ENCODE peak calls at places on chromosomes 16 and 17, in ten cellular contexts. J, K, F, O, S, I, D, X, P and M are unnamed samples.

GRCh38 chr16:56912746-56913703 is 18.9 kb upstream of the HERPUD1 start:
- DNase-seq in J (no peak), K (no peak), F (no peak), O (no peak), S (no peak), I (no peak), D (no peak), X (no peak), P (peak), M (no peak)

GRCh38 chr17:77049440-77049839 is 91.3 kb upstream of the SEC14L1 start:
- DNase-seq in J (no peak), K (no peak), F (no peak), O (no peak), S (no peak), I (no peak), D (no peak), X (peak), P (peak), M (no peak)

GRCh38 chr16:22694887-22695382 is 119.0 kb upstream of the HS3ST2 start:
- DNase-seq in J (no peak), K (no peak), F (no peak), O (no peak), S (no peak), I (peak), D (no peak), X (no peak), P (peak), M (no peak)

GRCh38 chr16:46649571-46649970 is 28.4 kb upstream of the SHCBP1 start:
- DNase-seq in J (no peak), K (no peak), F (no peak), O (no peak), S (no peak), I (no peak), D (no peak), X (no peak), P (no peak), M (no peak)

GRCh38 chr16:77171750-77172635 is 19.0 kb upstream of the MON1B start:
- DNase-seq in J (no peak), K (peak), F (no peak), O (no peak), S (no peak), I (peak), D (peak), X (peak), P (peak), M (no peak)

GRCh38 chr17:61519754-61520440 is 67.7 kb downstream of the TBX4 start:
- DNase-seq in J (no peak), K (no peak), F (no peak), O (no peak), S (no peak), I (no peak), D (no peak), X (no peak), P (no peak), M (no peak)

GRCh38 chr17:29931253-29931932 is 1.4 kb upstream of the SSH2 start:
- DNase-seq in J (peak), K (peak), F (peak), O (peak), S (peak), I (peak), D (peak), X (peak), P (peak), M (peak)

GRCh38 chr17:1227917-1228751 is 42.1 kb upstream of the BHLHA9 start:
- DNase-seq in J (peak), K (no peak), F (no peak), O (no peak), S (peak), I (no peak), D (peak), X (no peak), P (peak), M (no peak)

GRCh38 chr16:83992624-83993023 is 24.6 kb downstream of the NECAB2 start:
- DNase-seq in J (no peak), K (no peak), F (no peak), O (no peak), S (no peak), I (peak), D (no peak), X (no peak), P (peak), M (no peak)

GRCh38 chr16:72924918-72925630 is 122.9 kb downstream of the ZFHX3 start:
- DNase-seq in J (peak), K (no peak), F (no peak), O (no peak), S (no peak), I (no peak), D (no peak), X (no peak), P (no peak), M (peak)

GRCh38 chr17:33292184-33292980 is 713 bp downstream of the ASIC2 start:
- DNase-seq in J (peak), K (no peak), F (no peak), O (peak), S (no peak), I (no peak), D (no peak), X (peak), P (peak), M (no peak)

GRCh38 chr17:58315281-58315711 is 13.3 kb downstream of the TSPOAP1 start:
- DNase-seq in J (no peak), K (no peak), F (no peak), O (no peak), S (no peak), I (no peak), D (no peak), X (no peak), P (no peak), M (no peak)

GRCh38 chr17:35801583-35802224 is 6.3 kb upstream of the MMP28 start:
- DNase-seq in J (no peak), K (peak), F (no peak), O (no peak), S (no peak), I (no peak), D (no peak), X (no peak), P (peak), M (peak)

GRCh38 chr17:78082988-78083387 is 45.6 kb downstream of the TMC6 start:
- DNase-seq in J (no peak), K (no peak), F (no peak), O (no peak), S (no peak), I (no peak), D (no peak), X (peak), P (no peak), M (no peak)

GRCh38 chr17:73378974-73379470 is 67.2 kb upstream of the CDC42EP4 start:
- DNase-seq in J (no peak), K (no peak), F (no peak), O (no peak), S (no peak), I (no peak), D (no peak), X (no peak), P (no peak), M (no peak)

GRCh38 chr17:51741447-51741846 is 417.1 kb downstream of the CA10 start:
- DNase-seq in J (no peak), K (no peak), F (no peak), O (no peak), S (no peak), I (no peak), D (no peak), X (no peak), P (no peak), M (no peak)

GRCh38 chr16:89052191-89052787 is 41.4 kb upstream of the ACSF3 start:
- DNase-seq in J (no peak), K (no peak), F (no peak), O (no peak), S (no peak), I (no peak), D (no peak), X (no peak), P (no peak), M (peak)

GRCh38 chr16:78836802-78837489 is 737.5 kb downstream of the WWOX start:
- DNase-seq in J (no peak), K (no peak), F (no peak), O (no peak), S (no peak), I (no peak), D (no peak), X (no peak), P (no peak), M (no peak)

GRCh38 chr17:45135978-45136791 is 698 bp downstream of the ACBD4 start:
- DNase-seq in J (no peak), K (no peak), F (no peak), O (no peak), S (no peak), I (no peak), D (no peak), X (no peak), P (no peak), M (no peak)

GRCh38 chr17:49456172-49456965 is 38.7 kb upstream of the NGFR start:
- DNase-seq in J (no peak), K (peak), F (no peak), O (peak), S (no peak), I (peak), D (no peak), X (no peak), P (peak), M (no peak)

GRCh38 chr16:1494711-1495110 is 1.6 kb downstream of the TELO2 start:
- DNase-seq in J (no peak), K (no peak), F (no peak), O (no peak), S (no peak), I (no peak), D (peak), X (no peak), P (no peak), M (no peak)